ENCODE peak calls at places on chromosome 3, in nine cellular contexts. T is endothelial cell, B is GM18507, Q is progenitor cell of endocrine pancreas, Y is bronchial epithelial cell, X is mesenchymal stem cell, H is Kasumi-1, K is A549, C is NCI-H446 treated with DMSO at 0.1 percent for 48 hours. P is an unnamed sample.

GRCh38 chr3:179046497-179047353 is 24.9 kb downstream of the ZMAT3 start:
- DNase-seq in C (no peak), K (no peak), X (no peak), T (no peak), Q (no peak), H (no peak), Y (no peak), B (peak), P (no peak)

GRCh38 chr3:16474920-16475319 is 38.6 kb downstream of the RFTN1 start:
- DNase-seq in H (no peak), K (no peak), C (no peak), T (no peak), B (no peak), Q (no peak), X (peak), Y (no peak), P (no peak)

GRCh38 chr3:45320986-45321385 is 67.4 kb upstream of the LARS2 start:
- DNase-seq in B (no peak), C (no peak), K (no peak), H (no peak), Q (no peak), Y (no peak), X (no peak), T (no peak), P (no peak)

GRCh38 chr3:159057621-159058020 is 255.8 kb downstream of the MFSD1 start:
- DNase-seq in H (no peak), Q (no peak), B (no peak), C (no peak), Y (no peak), K (no peak), T (no peak), X (no peak), P (no peak)

GRCh38 chr3:127097009-127097350 is 96.0 kb upstream of the PRR23E start:
- DNase-seq in T (no peak), B (no peak), K (no peak), H (no peak), X (no peak), C (no peak), Q (no peak), Y (no peak), P (no peak)

GRCh38 chr3:27749640-27750039 is 27.5 kb upstream of the EOMES start:
- DNase-seq in X (no peak), Y (no peak), Q (no peak), C (no peak), K (no peak), T (no peak), B (no peak), H (no peak), P (no peak)

GRCh38 chr3:106485202-106485601 is 616.4 kb upstream of the CBLB start:
- DNase-seq in K (no peak), Q (no peak), X (peak), T (no peak), H (no peak), B (no peak), C (no peak), Y (no peak), P (no peak)

GRCh38 chr3:50415066-50415465 is 55.7 kb upstream of the TMEM115 start:
- DNase-seq in K (no peak), Y (no peak), Q (no peak), C (no peak), H (no peak), T (no peak), X (no peak), B (no peak), P (no peak)

GRCh38 chr3:23264413-23264812 is 61.3 kb downstream of the UBE2E2 start:
- DNase-seq in T (no peak), Y (peak), X (peak), C (no peak), Q (no peak), H (no peak), K (no peak), B (no peak), P (no peak)

GRCh38 chr3:138458774-138459499 is 24.5 kb downstream of the ESYT3 start:
- DNase-seq in B (no peak), K (no peak), X (no peak), Q (no peak), T (no peak), C (no peak), Y (no peak), H (no peak), P (no peak)

GRCh38 chr3:18351823-18352744 is 73.1 kb downstream of the SATB1 start:
- DNase-seq in X (no peak), T (no peak), Y (peak), Q (no peak), K (no peak), C (no peak), B (no peak), H (no peak), P (no peak)

GRCh38 chr3:196968233-196969000 is at the start of gene PIGZ:
- DNase-seq in K (no peak), Q (peak), H (peak), C (peak), B (peak), Y (no peak), X (no peak), T (peak), P (no peak)

GRCh38 chr3:194367992-194368841 is 1.3 kb downstream of the LRRC15 start:
- DNase-seq in H (no peak), K (no peak), Y (no peak), B (no peak), X (peak), C (no peak), Q (no peak), T (no peak), P (no peak)

GRCh38 chr3:48503406-48504050 is 446 bp downstream of the SHISA5 start:
- DNase-seq in T (peak), C (no peak), H (no peak), Y (peak), X (peak), Q (no peak), B (no peak), K (no peak), P (no peak)

GRCh38 chr3:140363801-140364200 is 314.1 kb upstream of the TRIM42 start:
- DNase-seq in H (no peak), Y (peak), C (no peak), B (no peak), T (no peak), K (no peak), Q (no peak), X (no peak), P (no peak)

GRCh38 chr3:164640586-164640985 is 437.7 kb downstream of the SI start:
- DNase-seq in Q (no peak), H (no peak), C (no peak), T (no peak), K (no peak), Y (peak), X (peak), B (no peak), P (no peak)

GRCh38 chr3:33947272-33948195 is 149.1 kb downstream of the PDCD6IP start:
- DNase-seq in K (no peak), Q (no peak), X (no peak), B (no peak), Y (no peak), H (no peak), C (no peak), T (no peak), P (no peak)

GRCh38 chr3:79558943-79559342 is 208.9 kb downstream of the ROBO1 start:
- DNase-seq in H (no peak), Q (no peak), K (no peak), X (no peak), T (no peak), C (no peak), Y (no peak), B (no peak), P (no peak)

GRCh38 chr3:105878061-105878460 is 9.2 kb upstream of the CBLB start:
- DNase-seq in Y (no peak), X (no peak), Q (no peak), C (no peak), H (no peak), B (no peak), T (no peak), K (no peak), P (no peak)

P was measured in iPS DF 19.7.